ENCODE peak calls at places on chromosomes 7 and 10, in ten cellular contexts. One of them, this sample, is unnamed.

GRCh38 chr10:5692476-5693358 is 8.1 kb downstream of the TASOR2 start:
- DNase-seq in effector memory CD8-positive, alpha-beta T cell: peak; percentile 50
- DNase-seq in M059J: no peak
- DNase-seq in stimulated activated CD4-positive, alpha-beta T cell treated with anti-CD3 and anti-CD28 coated beads, Interleukin-2, amount 100 ng/mL, for 48 hours: peak; percentile 39
- DNase-seq in activated naive CD4-positive, alpha-beta T cell treated with Interleukin-2 at 50 U/mL for 16 hours: peak; percentile 61
- DNase-seq in activated CD8-positive, alpha-beta memory T cell treated with anti-CD3 and anti-CD28 coated beads, Interleukin-2, amount 50 U/mL, for 4 hours: peak; percentile 76
- DNase-seq in naive thymus-derived CD8-positive, alpha-beta T cell: peak; percentile 66
- DNase-seq in fibroblast of villous mesenchyme: peak; percentile 57
- DNase-seq in A549: peak; percentile 18
- DNase-seq in neural progenitor cell: peak; percentile 80
- DNase-seq in this sample: peak; percentile 76

GRCh38 chr10:99551158-99551557 is 18.4 kb downstream of the NKX2-3 start:
- DNase-seq in effector memory CD8-positive, alpha-beta T cell: no peak
- DNase-seq in M059J: peak; percentile 87
- DNase-seq in stimulated activated CD4-positive, alpha-beta T cell treated with anti-CD3 and anti-CD28 coated beads, Interleukin-2, amount 100 ng/mL, for 48 hours: no peak
- DNase-seq in activated naive CD4-positive, alpha-beta T cell treated with Interleukin-2 at 50 U/mL for 16 hours: no peak
- DNase-seq in activated CD8-positive, alpha-beta memory T cell treated with anti-CD3 and anti-CD28 coated beads, Interleukin-2, amount 50 U/mL, for 4 hours: no peak
- DNase-seq in naive thymus-derived CD8-positive, alpha-beta T cell: no peak
- DNase-seq in fibroblast of villous mesenchyme: peak; percentile 74
- DNase-seq in A549: no peak
- DNase-seq in neural progenitor cell: peak; percentile 31
- DNase-seq in this sample: no peak

GRCh38 chr10:100745882-100746412 is 565 bp downstream of the PAX2 start:
- DNase-seq in effector memory CD8-positive, alpha-beta T cell: no peak
- DNase-seq in M059J: no peak
- DNase-seq in stimulated activated CD4-positive, alpha-beta T cell treated with anti-CD3 and anti-CD28 coated beads, Interleukin-2, amount 100 ng/mL, for 48 hours: no peak
- DNase-seq in activated naive CD4-positive, alpha-beta T cell treated with Interleukin-2 at 50 U/mL for 16 hours: no peak
- DNase-seq in activated CD8-positive, alpha-beta memory T cell treated with anti-CD3 and anti-CD28 coated beads, Interleukin-2, amount 50 U/mL, for 4 hours: no peak
- DNase-seq in naive thymus-derived CD8-positive, alpha-beta T cell: no peak
- DNase-seq in fibroblast of villous mesenchyme: no peak
- DNase-seq in A549: no peak
- DNase-seq in neural progenitor cell: peak; percentile 79
- DNase-seq in this sample: no peak

GRCh38 chr7:27697861-27698430 is 35.3 kb upstream of the HIBADH start:
- DNase-seq in effector memory CD8-positive, alpha-beta T cell: no peak
- DNase-seq in M059J: peak; percentile 54
- DNase-seq in stimulated activated CD4-positive, alpha-beta T cell treated with anti-CD3 and anti-CD28 coated beads, Interleukin-2, amount 100 ng/mL, for 48 hours: no peak
- DNase-seq in activated naive CD4-positive, alpha-beta T cell treated with Interleukin-2 at 50 U/mL for 16 hours: no peak
- DNase-seq in activated CD8-positive, alpha-beta memory T cell treated with anti-CD3 and anti-CD28 coated beads, Interleukin-2, amount 50 U/mL, for 4 hours: no peak
- DNase-seq in naive thymus-derived CD8-positive, alpha-beta T cell: no peak
- DNase-seq in fibroblast of villous mesenchyme: peak; percentile 50
- DNase-seq in A549: no peak
- DNase-seq in neural progenitor cell: no peak
- DNase-seq in this sample: no peak

GRCh38 chr7:47622946-47623640 is 41.2 kb upstream of the TNS3 start:
- DNase-seq in effector memory CD8-positive, alpha-beta T cell: no peak
- DNase-seq in M059J: peak; percentile 89
- DNase-seq in stimulated activated CD4-positive, alpha-beta T cell treated with anti-CD3 and anti-CD28 coated beads, Interleukin-2, amount 100 ng/mL, for 48 hours: no peak
- DNase-seq in activated naive CD4-positive, alpha-beta T cell treated with Interleukin-2 at 50 U/mL for 16 hours: no peak
- DNase-seq in activated CD8-positive, alpha-beta memory T cell treated with anti-CD3 and anti-CD28 coated beads, Interleukin-2, amount 50 U/mL, for 4 hours: no peak
- DNase-seq in naive thymus-derived CD8-positive, alpha-beta T cell: no peak
- DNase-seq in fibroblast of villous mesenchyme: peak; percentile 97
- DNase-seq in A549: no peak
- DNase-seq in neural progenitor cell: no peak
- DNase-seq in this sample: no peak

GRCh38 chr7:28392289-28392688 is 20.0 kb upstream of the CREB5 start:
- DNase-seq in effector memory CD8-positive, alpha-beta T cell: no peak
- DNase-seq in M059J: no peak
- DNase-seq in stimulated activated CD4-positive, alpha-beta T cell treated with anti-CD3 and anti-CD28 coated beads, Interleukin-2, amount 100 ng/mL, for 48 hours: no peak
- DNase-seq in activated naive CD4-positive, alpha-beta T cell treated with Interleukin-2 at 50 U/mL for 16 hours: no peak
- DNase-seq in activated CD8-positive, alpha-beta memory T cell treated with anti-CD3 and anti-CD28 coated beads, Interleukin-2, amount 50 U/mL, for 4 hours: no peak
- DNase-seq in naive thymus-derived CD8-positive, alpha-beta T cell: no peak
- DNase-seq in fibroblast of villous mesenchyme: no peak
- DNase-seq in A549: no peak
- DNase-seq in neural progenitor cell: no peak
- DNase-seq in this sample: no peak

GRCh38 chr10:130869179-130869841 is 442.2 kb downstream of the TCERG1L start:
- DNase-seq in effector memory CD8-positive, alpha-beta T cell: no peak
- DNase-seq in M059J: no peak
- DNase-seq in stimulated activated CD4-positive, alpha-beta T cell treated with anti-CD3 and anti-CD28 coated beads, Interleukin-2, amount 100 ng/mL, for 48 hours: no peak
- DNase-seq in activated naive CD4-positive, alpha-beta T cell treated with Interleukin-2 at 50 U/mL for 16 hours: no peak
- DNase-seq in activated CD8-positive, alpha-beta memory T cell treated with anti-CD3 and anti-CD28 coated beads, Interleukin-2, amount 50 U/mL, for 4 hours: no peak
- DNase-seq in naive thymus-derived CD8-positive, alpha-beta T cell: no peak
- DNase-seq in fibroblast of villous mesenchyme: no peak
- DNase-seq in A549: no peak
- DNase-seq in neural progenitor cell: no peak
- DNase-seq in this sample: no peak

GRCh38 chr10:117138838-117139580 is 939 bp upstream of the VAX1 start:
- DNase-seq in effector memory CD8-positive, alpha-beta T cell: no peak
- DNase-seq in M059J: no peak
- DNase-seq in stimulated activated CD4-positive, alpha-beta T cell treated with anti-CD3 and anti-CD28 coated beads, Interleukin-2, amount 100 ng/mL, for 48 hours: no peak
- DNase-seq in activated naive CD4-positive, alpha-beta T cell treated with Interleukin-2 at 50 U/mL for 16 hours: no peak
- DNase-seq in activated CD8-positive, alpha-beta memory T cell treated with anti-CD3 and anti-CD28 coated beads, Interleukin-2, amount 50 U/mL, for 4 hours: no peak
- DNase-seq in naive thymus-derived CD8-positive, alpha-beta T cell: no peak
- DNase-seq in fibroblast of villous mesenchyme: no peak
- DNase-seq in A549: no peak
- DNase-seq in neural progenitor cell: peak; percentile 74
- DNase-seq in this sample: no peak

GRCh38 chr10:132612571-132613504 is 75.3 kb downstream of the INPP5A start:
- DNase-seq in effector memory CD8-positive, alpha-beta T cell: no peak
- DNase-seq in M059J: no peak
- DNase-seq in stimulated activated CD4-positive, alpha-beta T cell treated with anti-CD3 and anti-CD28 coated beads, Interleukin-2, amount 100 ng/mL, for 48 hours: no peak
- DNase-seq in activated naive CD4-positive, alpha-beta T cell treated with Interleukin-2 at 50 U/mL for 16 hours: no peak
- DNase-seq in activated CD8-positive, alpha-beta memory T cell treated with anti-CD3 and anti-CD28 coated beads, Interleukin-2, amount 50 U/mL, for 4 hours: no peak
- DNase-seq in naive thymus-derived CD8-positive, alpha-beta T cell: no peak
- DNase-seq in fibroblast of villous mesenchyme: peak; percentile 32
- DNase-seq in A549: no peak
- DNase-seq in neural progenitor cell: peak; percentile 32
- DNase-seq in this sample: no peak

GRCh38 chr10:46542567-46543323 is 13.7 kb downstream of the GPRIN2 start:
- DNase-seq in effector memory CD8-positive, alpha-beta T cell: no peak
- DNase-seq in M059J: no peak
- DNase-seq in stimulated activated CD4-positive, alpha-beta T cell treated with anti-CD3 and anti-CD28 coated beads, Interleukin-2, amount 100 ng/mL, for 48 hours: no peak
- DNase-seq in activated naive CD4-positive, alpha-beta T cell treated with Interleukin-2 at 50 U/mL for 16 hours: peak; percentile 1
- DNase-seq in activated CD8-positive, alpha-beta memory T cell treated with anti-CD3 and anti-CD28 coated beads, Interleukin-2, amount 50 U/mL, for 4 hours: peak; percentile 6
- DNase-seq in naive thymus-derived CD8-positive, alpha-beta T cell: no peak
- DNase-seq in fibroblast of villous mesenchyme: no peak
- DNase-seq in A549: no peak
- DNase-seq in neural progenitor cell: no peak
- DNase-seq in this sample: no peak

GRCh38 chr7:24637021-24637420 is 63.8 kb downstream of the PALS2 start:
- DNase-seq in effector memory CD8-positive, alpha-beta T cell: no peak
- DNase-seq in M059J: no peak
- DNase-seq in stimulated activated CD4-positive, alpha-beta T cell treated with anti-CD3 and anti-CD28 coated beads, Interleukin-2, amount 100 ng/mL, for 48 hours: no peak
- DNase-seq in activated naive CD4-positive, alpha-beta T cell treated with Interleukin-2 at 50 U/mL for 16 hours: no peak
- DNase-seq in activated CD8-positive, alpha-beta memory T cell treated with anti-CD3 and anti-CD28 coated beads, Interleukin-2, amount 50 U/mL, for 4 hours: no peak
- DNase-seq in naive thymus-derived CD8-positive, alpha-beta T cell: no peak
- DNase-seq in fibroblast of villous mesenchyme: no peak
- DNase-seq in A549: no peak
- DNase-seq in neural progenitor cell: no peak
- DNase-seq in this sample: no peak

GRCh38 chr10:25026463-25026862 is 10.1 kb downstream of the THNSL1 start:
- DNase-seq in effector memory CD8-positive, alpha-beta T cell: no peak
- DNase-seq in M059J: peak; percentile 28
- DNase-seq in stimulated activated CD4-positive, alpha-beta T cell treated with anti-CD3 and anti-CD28 coated beads, Interleukin-2, amount 100 ng/mL, for 48 hours: no peak
- DNase-seq in activated naive CD4-positive, alpha-beta T cell treated with Interleukin-2 at 50 U/mL for 16 hours: no peak
- DNase-seq in activated CD8-positive, alpha-beta memory T cell treated with anti-CD3 and anti-CD28 coated beads, Interleukin-2, amount 50 U/mL, for 4 hours: no peak
- DNase-seq in naive thymus-derived CD8-positive, alpha-beta T cell: no peak
- DNase-seq in fibroblast of villous mesenchyme: peak; percentile 18
- DNase-seq in A549: no peak
- DNase-seq in neural progenitor cell: no peak
- DNase-seq in this sample: no peak

GRCh38 chr10:97497572-97498075 is 598 bp downstream of the MMS19 start:
- DNase-seq in effector memory CD8-positive, alpha-beta T cell: peak; percentile 41
- DNase-seq in M059J: peak; percentile 81
- DNase-seq in stimulated activated CD4-positive, alpha-beta T cell treated with anti-CD3 and anti-CD28 coated beads, Interleukin-2, amount 100 ng/mL, for 48 hours: peak; percentile 74
- DNase-seq in activated naive CD4-positive, alpha-beta T cell treated with Interleukin-2 at 50 U/mL for 16 hours: peak; percentile 81
- DNase-seq in activated CD8-positive, alpha-beta memory T cell treated with anti-CD3 and anti-CD28 coated beads, Interleukin-2, amount 50 U/mL, for 4 hours: peak; percentile 61
- DNase-seq in naive thymus-derived CD8-positive, alpha-beta T cell: peak; percentile 49
- DNase-seq in fibroblast of villous mesenchyme: peak; percentile 83
- DNase-seq in A549: peak; percentile 97
- DNase-seq in neural progenitor cell: peak; percentile 80
- DNase-seq in this sample: peak; percentile 85

GRCh38 chr7:101104193-101104713 is 19.0 kb downstream of the TRIM56 start:
- DNase-seq in effector memory CD8-positive, alpha-beta T cell: no peak
- DNase-seq in M059J: no peak
- DNase-seq in stimulated activated CD4-positive, alpha-beta T cell treated with anti-CD3 and anti-CD28 coated beads, Interleukin-2, amount 100 ng/mL, for 48 hours: no peak
- DNase-seq in activated naive CD4-positive, alpha-beta T cell treated with Interleukin-2 at 50 U/mL for 16 hours: no peak
- DNase-seq in activated CD8-positive, alpha-beta memory T cell treated with anti-CD3 and anti-CD28 coated beads, Interleukin-2, amount 50 U/mL, for 4 hours: no peak
- DNase-seq in naive thymus-derived CD8-positive, alpha-beta T cell: no peak
- DNase-seq in fibroblast of villous mesenchyme: no peak
- DNase-seq in A549: no peak
- DNase-seq in neural progenitor cell: no peak
- DNase-seq in this sample: no peak

GRCh38 chr7:117083648-117084047 is 130.3 kb downstream of the ST7 start:
- DNase-seq in effector memory CD8-positive, alpha-beta T cell: no peak
- DNase-seq in M059J: no peak
- DNase-seq in stimulated activated CD4-positive, alpha-beta T cell treated with anti-CD3 and anti-CD28 coated beads, Interleukin-2, amount 100 ng/mL, for 48 hours: no peak
- DNase-seq in activated naive CD4-positive, alpha-beta T cell treated with Interleukin-2 at 50 U/mL for 16 hours: no peak
- DNase-seq in activated CD8-positive, alpha-beta memory T cell treated with anti-CD3 and anti-CD28 coated beads, Interleukin-2, amount 50 U/mL, for 4 hours: no peak
- DNase-seq in naive thymus-derived CD8-positive, alpha-beta T cell: no peak
- DNase-seq in fibroblast of villous mesenchyme: no peak
- DNase-seq in A549: no peak
- DNase-seq in neural progenitor cell: no peak
- DNase-seq in this sample: no peak

GRCh38 chr7:13988765-13989137 is 715 bp downstream of the ETV1 start:
- DNase-seq in effector memory CD8-positive, alpha-beta T cell: no peak
- DNase-seq in M059J: peak; percentile 49
- DNase-seq in stimulated activated CD4-positive, alpha-beta T cell treated with anti-CD3 and anti-CD28 coated beads, Interleukin-2, amount 100 ng/mL, for 48 hours: no peak
- DNase-seq in activated naive CD4-positive, alpha-beta T cell treated with Interleukin-2 at 50 U/mL for 16 hours: no peak
- DNase-seq in activated CD8-positive, alpha-beta memory T cell treated with anti-CD3 and anti-CD28 coated beads, Interleukin-2, amount 50 U/mL, for 4 hours: no peak
- DNase-seq in naive thymus-derived CD8-positive, alpha-beta T cell: no peak
- DNase-seq in fibroblast of villous mesenchyme: peak; percentile 32
- DNase-seq in A549: no peak
- DNase-seq in neural progenitor cell: peak; percentile 64
- DNase-seq in this sample: no peak

GRCh38 chr7:116330961-116331360 is 120.6 kb downstream of the TES start:
- DNase-seq in effector memory CD8-positive, alpha-beta T cell: no peak
- DNase-seq in M059J: peak; percentile 74
- DNase-seq in stimulated activated CD4-positive, alpha-beta T cell treated with anti-CD3 and anti-CD28 coated beads, Interleukin-2, amount 100 ng/mL, for 48 hours: no peak
- DNase-seq in activated naive CD4-positive, alpha-beta T cell treated with Interleukin-2 at 50 U/mL for 16 hours: no peak
- DNase-seq in activated CD8-positive, alpha-beta memory T cell treated with anti-CD3 and anti-CD28 coated beads, Interleukin-2, amount 50 U/mL, for 4 hours: no peak
- DNase-seq in naive thymus-derived CD8-positive, alpha-beta T cell: no peak
- DNase-seq in fibroblast of villous mesenchyme: peak; percentile 37
- DNase-seq in A549: no peak
- DNase-seq in neural progenitor cell: no peak
- DNase-seq in this sample: no peak

GRCh38 chr10:520402-520787 is 169.1 kb downstream of the DIP2C start:
- DNase-seq in effector memory CD8-positive, alpha-beta T cell: no peak
- DNase-seq in M059J: peak; percentile 13
- DNase-seq in stimulated activated CD4-positive, alpha-beta T cell treated with anti-CD3 and anti-CD28 coated beads, Interleukin-2, amount 100 ng/mL, for 48 hours: no peak
- DNase-seq in activated naive CD4-positive, alpha-beta T cell treated with Interleukin-2 at 50 U/mL for 16 hours: no peak
- DNase-seq in activated CD8-positive, alpha-beta memory T cell treated with anti-CD3 and anti-CD28 coated beads, Interleukin-2, amount 50 U/mL, for 4 hours: no peak
- DNase-seq in naive thymus-derived CD8-positive, alpha-beta T cell: no peak
- DNase-seq in fibroblast of villous mesenchyme: peak; percentile 63
- DNase-seq in A549: no peak
- DNase-seq in neural progenitor cell: peak; percentile 36
- DNase-seq in this sample: no peak

GRCh38 chr10:128274938-128275337 is 148.7 kb upstream of the MKI67 start:
- DNase-seq in effector memory CD8-positive, alpha-beta T cell: no peak
- DNase-seq in M059J: peak; percentile 23
- DNase-seq in stimulated activated CD4-positive, alpha-beta T cell treated with anti-CD3 and anti-CD28 coated beads, Interleukin-2, amount 100 ng/mL, for 48 hours: no peak
- DNase-seq in activated naive CD4-positive, alpha-beta T cell treated with Interleukin-2 at 50 U/mL for 16 hours: no peak
- DNase-seq in activated CD8-positive, alpha-beta memory T cell treated with anti-CD3 and anti-CD28 coated beads, Interleukin-2, amount 50 U/mL, for 4 hours: no peak
- DNase-seq in naive thymus-derived CD8-positive, alpha-beta T cell: no peak
- DNase-seq in fibroblast of villous mesenchyme: peak; percentile 28
- DNase-seq in A549: no peak
- DNase-seq in neural progenitor cell: no peak
- DNase-seq in this sample: peak; percentile 11

GRCh38 chr10:22086730-22087364 is 83.3 kb upstream of the DNAJC1 start:
- DNase-seq in effector memory CD8-positive, alpha-beta T cell: no peak
- DNase-seq in M059J: peak; percentile 62
- DNase-seq in stimulated activated CD4-positive, alpha-beta T cell treated with anti-CD3 and anti-CD28 coated beads, Interleukin-2, amount 100 ng/mL, for 48 hours: no peak
- DNase-seq in activated naive CD4-positive, alpha-beta T cell treated with Interleukin-2 at 50 U/mL for 16 hours: no peak
- DNase-seq in activated CD8-positive, alpha-beta memory T cell treated with anti-CD3 and anti-CD28 coated beads, Interleukin-2, amount 50 U/mL, for 4 hours: no peak
- DNase-seq in naive thymus-derived CD8-positive, alpha-beta T cell: no peak
- DNase-seq in fibroblast of villous mesenchyme: peak; percentile 90
- DNase-seq in A549: peak; percentile 44
- DNase-seq in neural progenitor cell: peak; percentile 57
- DNase-seq in this sample: no peak

GRCh38 chr10:13684252-13684791 is 97.6 kb downstream of the PRPF18 start:
- DNase-seq in effector memory CD8-positive, alpha-beta T cell: no peak
- DNase-seq in M059J: no peak
- DNase-seq in stimulated activated CD4-positive, alpha-beta T cell treated with anti-CD3 and anti-CD28 coated beads, Interleukin-2, amount 100 ng/mL, for 48 hours: no peak
- DNase-seq in activated naive CD4-positive, alpha-beta T cell treated with Interleukin-2 at 50 U/mL for 16 hours: no peak
- DNase-seq in activated CD8-positive, alpha-beta memory T cell treated with anti-CD3 and anti-CD28 coated beads, Interleukin-2, amount 50 U/mL, for 4 hours: no peak
- DNase-seq in naive thymus-derived CD8-positive, alpha-beta T cell: no peak
- DNase-seq in fibroblast of villous mesenchyme: peak; percentile 78
- DNase-seq in A549: no peak
- DNase-seq in neural progenitor cell: no peak
- DNase-seq in this sample: no peak

GRCh38 chr7:149776305-149776704 is 2.9 kb upstream of the ZNF467 start:
- DNase-seq in effector memory CD8-positive, alpha-beta T cell: no peak
- DNase-seq in M059J: peak; percentile 65
- DNase-seq in stimulated activated CD4-positive, alpha-beta T cell treated with anti-CD3 and anti-CD28 coated beads, Interleukin-2, amount 100 ng/mL, for 48 hours: no peak
- DNase-seq in activated naive CD4-positive, alpha-beta T cell treated with Interleukin-2 at 50 U/mL for 16 hours: no peak
- DNase-seq in activated CD8-positive, alpha-beta memory T cell treated with anti-CD3 and anti-CD28 coated beads, Interleukin-2, amount 50 U/mL, for 4 hours: no peak
- DNase-seq in naive thymus-derived CD8-positive, alpha-beta T cell: no peak
- DNase-seq in fibroblast of villous mesenchyme: no peak
- DNase-seq in A549: no peak
- DNase-seq in neural progenitor cell: no peak
- DNase-seq in this sample: no peak

GRCh38 chr10:10510179-10510578 is 507.5 kb upstream of the CELF2 start:
- DNase-seq in effector memory CD8-positive, alpha-beta T cell: no peak
- DNase-seq in M059J: no peak
- DNase-seq in stimulated activated CD4-positive, alpha-beta T cell treated with anti-CD3 and anti-CD28 coated beads, Interleukin-2, amount 100 ng/mL, for 48 hours: no peak
- DNase-seq in activated naive CD4-positive, alpha-beta T cell treated with Interleukin-2 at 50 U/mL for 16 hours: no peak
- DNase-seq in activated CD8-positive, alpha-beta memory T cell treated with anti-CD3 and anti-CD28 coated beads, Interleukin-2, amount 50 U/mL, for 4 hours: no peak
- DNase-seq in naive thymus-derived CD8-positive, alpha-beta T cell: no peak
- DNase-seq in fibroblast of villous mesenchyme: no peak
- DNase-seq in A549: no peak
- DNase-seq in neural progenitor cell: no peak
- DNase-seq in this sample: no peak

GRCh38 chr10:21740989-21741388 is 207.0 kb downstream of the MLLT10 start:
- DNase-seq in effector memory CD8-positive, alpha-beta T cell: peak; percentile 21
- DNase-seq in M059J: no peak
- DNase-seq in stimulated activated CD4-positive, alpha-beta T cell treated with anti-CD3 and anti-CD28 coated beads, Interleukin-2, amount 100 ng/mL, for 48 hours: no peak
- DNase-seq in activated naive CD4-positive, alpha-beta T cell treated with Interleukin-2 at 50 U/mL for 16 hours: peak; percentile 16
- DNase-seq in activated CD8-positive, alpha-beta memory T cell treated with anti-CD3 and anti-CD28 coated beads, Interleukin-2, amount 50 U/mL, for 4 hours: no peak
- DNase-seq in naive thymus-derived CD8-positive, alpha-beta T cell: no peak
- DNase-seq in fibroblast of villous mesenchyme: no peak
- DNase-seq in A549: no peak
- DNase-seq in neural progenitor cell: no peak
- DNase-seq in this sample: no peak

GRCh38 chr7:26369519-26370385 is 78.1 kb downstream of the SNX10 start:
- DNase-seq in effector memory CD8-positive, alpha-beta T cell: peak; percentile 33
- DNase-seq in M059J: peak; percentile 63
- DNase-seq in stimulated activated CD4-positive, alpha-beta T cell treated with anti-CD3 and anti-CD28 coated beads, Interleukin-2, amount 100 ng/mL, for 48 hours: no peak
- DNase-seq in activated naive CD4-positive, alpha-beta T cell treated with Interleukin-2 at 50 U/mL for 16 hours: peak; percentile 19
- DNase-seq in activated CD8-positive, alpha-beta memory T cell treated with anti-CD3 and anti-CD28 coated beads, Interleukin-2, amount 50 U/mL, for 4 hours: no peak
- DNase-seq in naive thymus-derived CD8-positive, alpha-beta T cell: no peak
- DNase-seq in fibroblast of villous mesenchyme: peak; percentile 48
- DNase-seq in A549: peak; percentile 31
- DNase-seq in neural progenitor cell: peak; percentile 56
- DNase-seq in this sample: peak; percentile 15

GRCh38 chr7:136009488-136010079 is 32.4 kb upstream of the MTPN start:
- DNase-seq in effector memory CD8-positive, alpha-beta T cell: no peak
- DNase-seq in M059J: peak; percentile 58
- DNase-seq in stimulated activated CD4-positive, alpha-beta T cell treated with anti-CD3 and anti-CD28 coated beads, Interleukin-2, amount 100 ng/mL, for 48 hours: no peak
- DNase-seq in activated naive CD4-positive, alpha-beta T cell treated with Interleukin-2 at 50 U/mL for 16 hours: no peak
- DNase-seq in activated CD8-positive, alpha-beta memory T cell treated with anti-CD3 and anti-CD28 coated beads, Interleukin-2, amount 50 U/mL, for 4 hours: no peak
- DNase-seq in naive thymus-derived CD8-positive, alpha-beta T cell: no peak
- DNase-seq in fibroblast of villous mesenchyme: peak; percentile 61
- DNase-seq in A549: peak; percentile 15
- DNase-seq in neural progenitor cell: peak; percentile 69
- DNase-seq in this sample: no peak

GRCh38 chr7:99393363-99394187 is 14.8 kb downstream of the PDAP1 start:
- DNase-seq in effector memory CD8-positive, alpha-beta T cell: no peak
- DNase-seq in M059J: no peak
- DNase-seq in stimulated activated CD4-positive, alpha-beta T cell treated with anti-CD3 and anti-CD28 coated beads, Interleukin-2, amount 100 ng/mL, for 48 hours: no peak
- DNase-seq in activated naive CD4-positive, alpha-beta T cell treated with Interleukin-2 at 50 U/mL for 16 hours: no peak
- DNase-seq in activated CD8-positive, alpha-beta memory T cell treated with anti-CD3 and anti-CD28 coated beads, Interleukin-2, amount 50 U/mL, for 4 hours: no peak
- DNase-seq in naive thymus-derived CD8-positive, alpha-beta T cell: no peak
- DNase-seq in fibroblast of villous mesenchyme: no peak
- DNase-seq in A549: no peak
- DNase-seq in neural progenitor cell: peak; percentile 95
- DNase-seq in this sample: no peak

GRCh38 chr7:70779321-70779720 is 352.6 kb upstream of the GALNT17 start:
- DNase-seq in effector memory CD8-positive, alpha-beta T cell: no peak
- DNase-seq in M059J: no peak
- DNase-seq in stimulated activated CD4-positive, alpha-beta T cell treated with anti-CD3 and anti-CD28 coated beads, Interleukin-2, amount 100 ng/mL, for 48 hours: no peak
- DNase-seq in activated naive CD4-positive, alpha-beta T cell treated with Interleukin-2 at 50 U/mL for 16 hours: peak; percentile 16
- DNase-seq in activated CD8-positive, alpha-beta memory T cell treated with anti-CD3 and anti-CD28 coated beads, Interleukin-2, amount 50 U/mL, for 4 hours: no peak
- DNase-seq in naive thymus-derived CD8-positive, alpha-beta T cell: no peak
- DNase-seq in fibroblast of villous mesenchyme: no peak
- DNase-seq in A549: no peak
- DNase-seq in neural progenitor cell: no peak
- DNase-seq in this sample: no peak

This sample was measured in activated naive CD8-positive, alpha-beta T cell treated with anti-CD3 and anti-CD28 coated beads, Interleukin-2, amount 50 U/mL, for 24 hours.